ENCODE peak calls at places on chromosomes 7 and 10, in eight cellular contexts. L is adrenal gland, J is A549, B is K562, O is transverse colon, Y is prostate gland, U is body of pancreas, K is right lobe of liver. R is an unnamed sample.

GRCh38 chr7:17367502-17367901 is 69.0 kb downstream of the AHR start:
- DNase-seq in L (no peak), J (no peak), B (no peak), O (no peak), Y (no peak), U (no peak), K (no peak), R (no peak)

GRCh38 chr7:1454471-1455065 is 4.7 kb downstream of the MICALL2 start:
- DNase-seq in L (no peak), J (no peak), B (no peak), O (no peak), Y (no peak), U (peak; percentile 42), K (no peak), R (no peak)

GRCh38 chr7:157250605-157251228 is 86.1 kb upstream of the DNAJB6 start:
- DNase-seq in L (peak; percentile 38), J (peak; percentile 73), B (peak; percentile 68), O (peak; percentile 35), Y (no peak), U (peak; percentile 55), K (no peak), R (no peak)

GRCh38 chr10:44864637-44865288 is 46.4 kb upstream of the TMEM72 start:
- DNase-seq in L (peak; percentile 90), J (peak; percentile 78), B (peak; percentile 90), O (peak; percentile 93), Y (peak; percentile 84), U (peak; percentile 96), K (peak; percentile 91), R (peak; percentile 91)

GRCh38 chr10:32226624-32227023 is 120.3 kb downstream of the EPC1 start:
- DNase-seq in L (no peak), J (no peak), B (no peak), O (no peak), Y (no peak), U (no peak), K (no peak), R (no peak)

GRCh38 chr10:62036186-62037081 is 134.9 kb downstream of the ARID5B start:
- DNase-seq in L (no peak), J (no peak), B (no peak), O (no peak), Y (no peak), U (peak; percentile 23), K (no peak), R (no peak)

GRCh38 chr10:44369851-44370250 is 15.0 kb downstream of the CXCL12 start:
- DNase-seq in L (no peak), J (no peak), B (no peak), O (no peak), Y (no peak), U (no peak), K (no peak), R (no peak)

GRCh38 chr10:74419491-74420466 is 268.8 kb downstream of the ADK start:
- DNase-seq in L (no peak), J (peak; percentile 11), B (peak; percentile 19), O (peak; percentile 16), Y (no peak), U (no peak), K (no peak), R (no peak)

GRCh38 chr7:102439963-102440795 is 6.8 kb downstream of the ORAI2 start:
- DNase-seq in L (peak; percentile 98), J (peak; percentile 70), B (peak; percentile 78), O (no peak), Y (peak; percentile 61), U (peak; percentile 46), K (peak; percentile 72), R (peak; percentile 72)

GRCh38 chr10:112539340-112539739 is 92.3 kb downstream of the VTI1A start:
- DNase-seq in L (no peak), J (no peak), B (no peak), O (no peak), Y (no peak), U (no peak), K (no peak), R (no peak)

GRCh38 chr7:74690474-74690873 is 33.0 kb downstream of the GTF2I start:
- DNase-seq in L (no peak), J (no peak), B (no peak), O (no peak), Y (no peak), U (no peak), K (no peak), R (no peak)

GRCh38 chr10:78783753-78784152 is 285.0 kb upstream of the ZMIZ1 start:
- DNase-seq in L (no peak), J (no peak), B (no peak), O (no peak), Y (no peak), U (no peak), K (no peak), R (no peak)

GRCh38 chr7:137935849-137936508 is 65.9 kb downstream of the CREB3L2 start:
- DNase-seq in L (no peak), J (no peak), B (peak; percentile 61), O (peak; percentile 45), Y (no peak), U (no peak), K (no peak), R (no peak)

GRCh38 chr10:99234067-99234738 is 1.4 kb downstream of the HPSE2 start:
- DNase-seq in L (peak; percentile 40), J (peak; percentile 24), B (peak; percentile 10), O (peak; percentile 50), Y (peak; percentile 39), U (peak; percentile 20), K (peak; percentile 75), R (no peak)

GRCh38 chr10:4241724-4242345 is 456.8 kb upstream of the KLF6 start:
- DNase-seq in L (no peak), J (no peak), B (no peak), O (no peak), Y (no peak), U (peak; percentile 27), K (no peak), R (peak; percentile 38)

GRCh38 chr10:4240641-4241197 is 455.7 kb upstream of the KLF6 start:
- DNase-seq in L (no peak), J (no peak), B (no peak), O (no peak), Y (no peak), U (no peak), K (no peak), R (no peak)

GRCh38 chr10:4243651-4244050 is 458.6 kb upstream of the KLF6 start:
- DNase-seq in L (peak; percentile 35), J (peak; percentile 61), B (no peak), O (no peak), Y (no peak), U (no peak), K (no peak), R (no peak)

GRCh38 chr10:4243169-4243568 is 458.2 kb upstream of the KLF6 start:
- DNase-seq in L (no peak), J (no peak), B (no peak), O (no peak), Y (no peak), U (no peak), K (no peak), R (no peak)

DNA sequence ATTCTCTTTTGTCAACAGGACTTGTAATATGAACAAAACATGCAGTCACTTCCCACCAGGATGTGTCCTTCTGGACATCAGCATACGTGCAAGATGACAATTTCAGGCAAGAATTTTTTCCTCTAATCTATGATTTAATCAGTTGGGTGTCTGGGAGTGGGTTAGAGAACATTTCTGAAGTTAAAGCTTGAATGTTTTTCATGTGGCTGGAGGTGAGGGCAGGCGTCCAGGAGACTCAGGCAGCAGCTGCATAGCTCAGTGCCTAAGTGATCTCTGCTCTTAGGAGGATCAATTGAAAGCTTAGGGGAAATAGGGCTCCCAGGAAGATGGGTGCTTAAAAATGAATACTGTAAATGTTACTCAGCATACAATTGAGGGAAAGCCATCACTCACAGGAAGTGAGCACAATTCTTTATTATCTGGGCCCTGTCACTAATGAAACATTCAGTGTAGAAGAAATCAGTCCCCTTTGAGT is 457.6 kb upstream of the KLF6 start:
- DNase-seq in L (no peak), J (no peak), B (no peak), O (no peak), Y (no peak), U (peak; percentile 23), K (no peak), R (no peak)
- TF ChIP-seq POLR2A in L (no peak), J (no peak), B (no peak), O (no peak), Y (no peak), U (no peak), K (no peak), R (no peak)

GRCh38 chr7:78017621-78018100 is 219.1 kb downstream of the PHTF2 start:
- DNase-seq in L (no peak), J (no peak), B (no peak), O (no peak), Y (no peak), U (no peak), K (no peak), R (no peak)

GRCh38 chr7:78020874-78021249 is 222.3 kb downstream of the PHTF2 start:
- DNase-seq in L (no peak), J (no peak), B (no peak), O (no peak), Y (no peak), U (no peak), K (no peak), R (no peak)

GRCh38 chr7:78018541-78019456 is 220.2 kb downstream of the PHTF2 start:
- DNase-seq in L (peak; percentile 45), J (peak; percentile 27), B (peak; percentile 37), O (peak; percentile 44), Y (peak; percentile 10), U (peak; percentile 42), K (peak; percentile 22), R (no peak)

GRCh38 chr7:78020131-78020873 is 221.7 kb downstream of the PHTF2 start:
- DNase-seq in L (peak; percentile 74), J (peak; percentile 79), B (peak; percentile 80), O (peak; percentile 63), Y (peak; percentile 75), U (peak; percentile 73), K (no peak), R (no peak)

DNA sequence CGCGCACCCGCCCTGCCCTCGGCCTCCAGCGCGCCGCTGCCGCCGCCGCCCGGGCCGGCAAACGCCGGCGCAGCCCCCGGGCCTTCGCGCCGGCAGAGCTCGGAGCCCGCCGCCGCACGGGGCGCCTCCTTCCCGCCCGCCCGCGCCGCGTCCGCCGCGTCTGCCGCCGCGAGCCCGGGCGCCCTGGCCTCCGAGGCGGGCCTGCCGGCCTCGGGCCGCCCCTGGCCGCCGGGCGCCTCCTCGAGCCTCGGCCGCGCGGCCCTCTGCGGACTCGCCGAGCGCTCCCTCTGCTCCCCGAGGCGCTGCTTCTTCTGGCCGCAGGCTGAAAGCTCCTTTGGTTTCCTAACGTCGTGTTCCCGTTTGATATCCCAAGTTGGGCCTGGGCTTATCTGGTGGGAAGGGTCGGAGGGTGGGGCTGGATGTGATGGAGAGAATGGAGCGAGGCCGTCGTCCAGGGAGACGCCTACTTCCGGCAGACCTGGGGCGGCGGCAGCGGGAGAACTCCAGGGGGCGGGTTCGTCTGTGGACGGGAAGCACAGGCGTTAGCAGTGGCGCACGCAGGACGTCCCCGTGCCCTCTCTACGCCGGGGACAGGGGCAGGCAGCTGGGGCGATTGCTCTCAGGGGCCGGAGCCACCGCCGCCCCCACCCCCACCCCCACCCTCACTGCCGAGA is 221.0 kb downstream of the PHTF2 start:
- DNase-seq in L (peak; percentile 94), J (peak; percentile 90), B (peak; percentile 93), O (peak; percentile 93), Y (peak; percentile 91), U (peak; percentile 92), K (peak; percentile 93), R (peak; percentile 82)
- TF ChIP-seq CTCF in L (no peak), J (no peak), B (no peak), O (peak; percentile 13), Y (peak; percentile 27), U (peak; percentile 30), K (peak; percentile 20), R (no peak)

GRCh38 chr7:28505014-28505413 is 92.7 kb downstream of the CREB5 start:
- DNase-seq in L (no peak), J (no peak), B (no peak), O (no peak), Y (no peak), U (no peak), K (no peak), R (no peak)
- H3K4me1 ChIP-seq in L (no peaks in the 10 kb centered on the region), J (no peaks in the 10 kb centered on the region), B (no peaks in the 10 kb centered on the region), O (no peaks in the 10 kb centered on the region), Y (no peaks in the 10 kb centered on the region), U (no peaks in the 10 kb centered on the region), K (no peaks in the 10 kb centered on the region), R (no peaks in the 10 kb centered on the region)

GRCh38 chr10:119542357-119542989 is at the start of gene RGS10:
- DNase-seq in L (peak; percentile 58), J (peak; percentile 76), B (peak; percentile 83), O (peak; percentile 86), Y (peak; percentile 84), U (peak; percentile 76), K (peak; percentile 80), R (peak; percentile 52)
- TF ChIP-seq POLR2A in L (no peak), J (peak; percentile 91), B (peak; percentile 75), O (peak; percentile 63), Y (peak; percentile 79), U (no peak), K (peak; percentile 51), R (no peak)